ENCODE peak calls at places on chromosomes 6 and 20, in six cellular contexts. T is upper lobe of right lung, B is colonic mucosa, O is T-helper 2 cell, J is HuH-7, F is hepatocyte. S is an unnamed sample.

GRCh38 chr6:136740050-136740974 is 52.0 kb downstream of the MAP3K5 start:
- DNase-seq in T (no peak), B (peak; percentile 8), O (no peak), J (no peak), F (no peak), S (peak; percentile 49)

GRCh38 chr6:139764498-139764986 is 390.1 kb upstream of the CITED2 start:
- DNase-seq in T (no peak), B (no peak), O (no peak), J (no peak), F (peak; percentile 60), S (peak; percentile 82)

GRCh38 chr6:41581381-41581991 is 35.3 kb downstream of the FOXP4 start:
- DNase-seq in T (no peak), B (no peak), O (no peak), J (no peak), F (peak; percentile 68), S (no peak)

GRCh38 chr20:1187605-1188171 is 2.9 kb upstream of the TMEM74B start:
- DNase-seq in T (no peak), B (no peak), O (no peak), J (peak; percentile 63), F (peak; percentile 57), S (no peak)

GRCh38 chr6:6610031-6610591 is 21.6 kb downstream of the LY86 start:
- DNase-seq in T (no peak), B (no peak), O (no peak), J (no peak), F (no peak), S (peak; percentile 42)

GRCh38 chr6:88538130-88538706 is 372.1 kb upstream of the CNR1 start:
- DNase-seq in T (no peak), B (no peak), O (no peak), J (peak; percentile 27), F (peak; percentile 52), S (no peak)

GRCh38 chr20:50242863-50243609 is 52.4 kb downstream of the CEBPB start:
- DNase-seq in T (no peak), B (peak; percentile 76), O (no peak), J (no peak), F (no peak), S (peak; percentile 81)

GRCh38 chr6:13425270-13425905 is 62.0 kb downstream of the GFOD1 start:
- DNase-seq in T (no peak), B (no peak), O (no peak), J (no peak), F (no peak), S (no peak)

GRCh38 chr6:42745083-42745637 is 743 bp downstream of the TBCC start:
- DNase-seq in T (no peak), B (peak; percentile 29), O (no peak), J (no peak), F (no peak), S (peak; percentile 16)

GRCh38 chr20:8271727-8272126 is 139.7 kb downstream of the PLCB1 start:
- DNase-seq in T (no peak), B (no peak), O (no peak), J (no peak), F (no peak), S (no peak)

GRCh38 chr20:51366155-51366886 is 176.2 kb downstream of the NFATC2 start:
- DNase-seq in T (no peak), B (peak; percentile 26), O (no peak), J (no peak), F (peak; percentile 73), S (no peak)

GRCh38 chr6:96836579-96837137 is 619 bp downstream of the GPR63 start:
- DNase-seq in T (no peak), B (peak; percentile 21), O (no peak), J (no peak), F (peak; percentile 25), S (no peak)

GRCh38 chr20:46010491-46011405 is 2.0 kb downstream of the MMP9 start:
- DNase-seq in T (peak; percentile 69), B (no peak), O (no peak), J (no peak), F (no peak), S (no peak)

GRCh38 chr6:7532821-7533220 is 8.7 kb upstream of the DSP start:
- DNase-seq in T (no peak), B (peak; percentile 71), O (no peak), J (no peak), F (no peak), S (no peak)

S was measured in pons.